ENCODE peak calls at places on chromosomes 5 and 9, in ten cellular contexts. C is cardiac muscle cell; D is CD8-positive, alpha-beta T cell; T is AG10803; M is A549; O is body of pancreas; U is epithelial cell of esophagus; I is astrocyte of the spinal cord; Y is esophagus squamous epithelium; R is H1. J is an unnamed sample.

GRCh38 chr9:109441296-109441695 is 56.8 kb downstream of the PTPN3 start:
- DNase-seq in O (no peak), M (peak), T (no peak), I (no peak), U (no peak), C (no peak), R (no peak), Y (no peak), D (no peak), J (peak)

GRCh38 chr5:133487093-133487492 is 125.2 kb downstream of the FSTL4 start:
- DNase-seq in U (peak), Y (no peak), C (no peak), D (no peak), R (no peak), M (no peak), T (no peak), O (no peak), I (no peak), J (no peak)

GRCh38 chr9:469672-470040 is 255.0 kb downstream of the DOCK8 start:
- DNase-seq in U (peak), M (no peak), O (peak), D (no peak), Y (no peak), T (no peak), R (no peak), C (no peak), I (no peak), J (no peak)

GRCh38 chr5:14777932-14778788 is 93.4 kb downstream of the ANKH start:
- DNase-seq in C (no peak), D (no peak), R (no peak), U (no peak), T (no peak), M (no peak), O (no peak), I (no peak), Y (no peak), J (no peak)

GRCh38 chr9:121692606-121693505 is 41.4 kb downstream of the DAB2IP start:
- DNase-seq in T (peak), Y (no peak), U (peak), R (no peak), M (peak), D (no peak), O (peak), I (no peak), C (no peak), J (peak)

GRCh38 chr5:176671399-176671798 is 24.1 kb downstream of the TSPAN17 start:
- DNase-seq in O (no peak), I (no peak), U (no peak), M (no peak), C (no peak), T (no peak), R (no peak), Y (no peak), D (no peak), J (no peak)

GRCh38 chr5:16179936-16180788 is 571 bp upstream of the MARCHF11 start:
- DNase-seq in U (no peak), R (no peak), O (no peak), M (no peak), T (no peak), I (no peak), Y (no peak), D (no peak), C (no peak), J (no peak)

GRCh38 chr5:151751091-151751490 is 7.3 kb downstream of the ATOX1 start:
- DNase-seq in I (no peak), C (peak), D (no peak), T (peak), Y (no peak), O (no peak), M (no peak), U (peak), R (no peak), J (peak)

GRCh38 chr9:37187269-37187668 is 66.9 kb downstream of the ZCCHC7 start:
- DNase-seq in U (no peak), M (no peak), O (no peak), I (no peak), T (no peak), D (no peak), C (no peak), R (no peak), Y (no peak), J (no peak)

GRCh38 chr9:130539473-130540223 is 39.7 kb upstream of the FUBP3 start:
- DNase-seq in I (peak), C (peak), Y (no peak), T (peak), R (no peak), U (peak), D (no peak), O (no peak), M (peak), J (peak)

GRCh38 chr5:1729641-1730486 is 69.8 kb downstream of the MRPL36 start:
- DNase-seq in M (no peak), R (no peak), D (peak), I (no peak), U (no peak), O (peak), Y (no peak), T (no peak), C (no peak), J (no peak)

GRCh38 chr5:152505442-152506042 is 100.5 kb upstream of the NMUR2 start:
- DNase-seq in D (no peak), U (peak), I (peak), T (peak), Y (no peak), C (peak), M (peak), O (peak), R (no peak), J (peak)

GRCh38 chr9:98702340-98702739 is 6.4 kb downstream of the GABBR2 start:
- DNase-seq in R (no peak), Y (no peak), O (no peak), T (no peak), I (no peak), U (no peak), D (no peak), C (no peak), M (no peak), J (no peak)

GRCh38 chr5:51806677-51807076 is 423.4 kb downstream of the ISL1 start:
- DNase-seq in C (no peak), I (no peak), R (no peak), T (no peak), U (no peak), D (no peak), M (no peak), O (no peak), Y (no peak), J (no peak)

GRCh38 chr5:150409638-150410523 is 2.8 kb downstream of the CD74 start:
- DNase-seq in R (peak), O (peak), M (peak), C (peak), U (peak), T (peak), D (peak), I (peak), Y (no peak), J (peak)

GRCh38 chr5:129110742-129111141 is 16.2 kb downstream of the ISOC1 start:
- DNase-seq in T (no peak), Y (no peak), R (no peak), O (no peak), C (no peak), M (no peak), I (no peak), U (peak), D (no peak), J (peak)

GRCh38 chr9:93654351-93654961 is 78.1 kb downstream of the PHF2 start:
- DNase-seq in M (no peak), R (no peak), T (no peak), D (no peak), I (no peak), C (no peak), Y (no peak), U (no peak), O (peak), J (no peak)

GRCh38 chr5:122078116-122078865 is at the start of gene LOX:
- DNase-seq in Y (no peak), T (peak), M (no peak), I (peak), O (peak), D (no peak), R (no peak), U (peak), C (peak), J (peak)

GRCh38 chr9:106800691-106801090 is 62.3 kb upstream of the ZNF462 start:
- DNase-seq in U (no peak), Y (no peak), C (no peak), T (peak), I (peak), D (no peak), O (no peak), R (no peak), M (no peak), J (no peak)

GRCh38 chr5:55777332-55777731 is 39.5 kb downstream of the DDX4 start:
- DNase-seq in I (no peak), T (no peak), D (no peak), R (no peak), U (no peak), M (no peak), C (no peak), O (no peak), Y (no peak), J (no peak)

GRCh38 chr9:14935099-14935710 is 25.0 kb upstream of the FREM1 start:
- DNase-seq in O (no peak), D (no peak), R (no peak), M (no peak), T (no peak), U (no peak), Y (no peak), I (peak), C (no peak), J (no peak)

GRCh38 chr9:121604654-121605053 is 46.8 kb upstream of the DAB2IP start:
- DNase-seq in I (no peak), R (no peak), T (no peak), D (no peak), U (no peak), O (no peak), Y (no peak), C (no peak), M (no peak), J (no peak)

GRCh38 chr5:150781706-150782614 is 3.4 kb downstream of the SMIM3 start:
- DNase-seq in O (peak), U (peak), Y (no peak), C (peak), D (no peak), R (no peak), I (peak), T (peak), M (no peak), J (peak)

GRCh38 chr9:4365055-4365454 is 65.2 kb upstream of the GLIS3 start:
- DNase-seq in Y (no peak), R (no peak), U (no peak), M (no peak), T (no peak), D (no peak), C (no peak), I (no peak), O (no peak), J (no peak)

GRCh38 chr5:150272531-150272930 is 17.0 kb downstream of the CAMK2A start:
- DNase-seq in U (peak), I (peak), D (no peak), R (peak), C (peak), Y (no peak), T (peak), M (peak), O (no peak), J (peak)

GRCh38 chr5:155871623-155872022 is 455.3 kb upstream of the SGCD start:
- DNase-seq in I (no peak), T (no peak), O (no peak), R (no peak), C (no peak), U (no peak), D (no peak), Y (no peak), M (no peak), J (no peak)

GRCh38 chr5:140145818-140146522 is 20.2 kb downstream of the IGIP start:
- DNase-seq in I (peak), D (peak), Y (no peak), R (no peak), C (peak), T (peak), O (peak), M (peak), U (peak), J (peak)

GRCh38 chr9:93665566-93666278 is 89.3 kb downstream of the PHF2 start:
- DNase-seq in D (no peak), I (no peak), R (no peak), Y (no peak), C (no peak), M (no peak), O (peak), T (no peak), U (no peak), J (no peak)

GRCh38 chr5:36297653-36298052 is 4.0 kb downstream of the RANBP3L start:
- DNase-seq in I (no peak), D (no peak), Y (no peak), M (no peak), U (no peak), R (no peak), T (no peak), O (no peak), C (no peak), J (no peak)

GRCh38 chr5:98927988-98928801 is 612 bp downstream of the CHD1 start:
- DNase-seq in M (peak), U (peak), I (peak), Y (peak), T (peak), C (peak), D (no peak), O (peak), R (no peak), J (peak)

GRCh38 chr5:58314356-58315045 is 145.4 kb downstream of the PLK2 start:
- DNase-seq in O (no peak), M (no peak), R (no peak), I (no peak), C (no peak), U (peak), Y (no peak), T (no peak), D (no peak), J (no peak)

GRCh38 chr5:181051841-181052525 is 11.9 kb downstream of the BTNL9 start:
- DNase-seq in C (no peak), T (no peak), U (no peak), M (no peak), I (no peak), O (no peak), D (no peak), Y (no peak), R (no peak), J (no peak)
- TF ChIP-seq CTCF in C (no peak), T (no peak), U (no peak), M (no peak), I (no peak), O (no peak), D (no peak), Y (no peak), R (no peak), J (no peak)

GRCh38 chr9:126377521-126377920 is 50.9 kb downstream of the MVB12B start:
- DNase-seq in T (no peak), O (no peak), R (no peak), Y (no peak), I (no peak), M (no peak), U (no peak), C (no peak), D (no peak), J (no peak)

GRCh38 chr9:126376903-126377342 is 50.3 kb downstream of the MVB12B start:
- DNase-seq in I (no peak), D (no peak), O (no peak), U (no peak), R (no peak), T (no peak), M (no peak), C (no peak), Y (no peak), J (no peak)

GRCh38 chr9:126376311-126376902 is 49.8 kb downstream of the MVB12B start:
- DNase-seq in M (no peak), C (no peak), O (no peak), Y (no peak), T (no peak), U (no peak), R (no peak), D (no peak), I (no peak), J (no peak)

GRCh38 chr9:126374366-126374781 is 47.7 kb downstream of the MVB12B start:
- DNase-seq in D (no peak), R (no peak), U (no peak), I (no peak), Y (no peak), T (no peak), M (no peak), O (no peak), C (no peak), J (no peak)

DNA sequence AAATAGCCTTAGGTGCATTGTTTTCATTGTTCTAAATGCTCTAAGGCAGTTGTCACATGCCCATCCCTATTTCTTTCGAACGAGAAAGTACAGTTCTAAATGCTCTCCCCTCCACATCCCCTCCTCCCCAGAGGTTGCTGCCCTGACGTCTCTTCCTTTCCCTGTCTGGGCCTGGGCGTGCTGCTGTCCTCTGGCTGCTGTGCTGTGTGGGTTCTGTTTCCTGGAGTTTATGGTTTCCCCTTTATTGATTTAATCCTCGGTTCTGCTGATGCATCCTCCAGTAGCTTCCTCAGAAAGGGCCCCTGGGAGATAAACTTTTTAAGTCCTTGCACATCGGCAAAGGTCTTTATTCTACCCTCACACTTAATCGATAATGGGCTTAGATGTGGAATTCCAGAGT is 48.8 kb downstream of the MVB12B start:
- DNase-seq in T (peak), D (no peak), I (peak), Y (no peak), U (no peak), M (no peak), O (no peak), C (peak), R (no peak), J (peak)
- H3K4me3 ChIP-seq in T (no peak), D (no peak), I (no peak), Y (no peak), U (no peak), M (no peak), O (no peak), C (no peak), R (no peak), J (no peak)

GRCh38 chr9:123104807-123105206 is 71.3 kb downstream of the GPR21 start:
- DNase-seq in T (no peak), M (no peak), Y (no peak), C (no peak), I (no peak), R (no peak), U (no peak), O (no peak), D (no peak), J (no peak)

GRCh38 chr9:123097709-123098459 is 64.4 kb downstream of the GPR21 start:
- DNase-seq in O (no peak), C (no peak), T (no peak), D (no peak), Y (no peak), U (no peak), I (no peak), M (no peak), R (no peak), J (no peak)

GRCh38 chr9:123102380-123103113 is 69.1 kb downstream of the GPR21 start:
- DNase-seq in I (no peak), O (no peak), T (no peak), Y (no peak), C (no peak), D (no peak), R (no peak), M (no peak), U (peak), J (peak)

GRCh38 chr9:123099548-123099947 is 66.1 kb downstream of the GPR21 start:
- DNase-seq in I (no peak), Y (no peak), M (no peak), C (no peak), R (no peak), D (no peak), U (no peak), O (no peak), T (no peak), J (no peak)

GRCh38 chr9:123099042-123099441 is 65.6 kb downstream of the GPR21 start:
- DNase-seq in C (no peak), Y (no peak), T (no peak), D (no peak), I (no peak), M (no peak), R (no peak), O (no peak), U (no peak), J (no peak)
- TF ChIP-seq CTCF in C (no peak), Y (no peak), T (no peak), D (no peak), I (no peak), M (no peak), R (no peak), O (no peak), U (no peak), J (no peak)

DNA sequence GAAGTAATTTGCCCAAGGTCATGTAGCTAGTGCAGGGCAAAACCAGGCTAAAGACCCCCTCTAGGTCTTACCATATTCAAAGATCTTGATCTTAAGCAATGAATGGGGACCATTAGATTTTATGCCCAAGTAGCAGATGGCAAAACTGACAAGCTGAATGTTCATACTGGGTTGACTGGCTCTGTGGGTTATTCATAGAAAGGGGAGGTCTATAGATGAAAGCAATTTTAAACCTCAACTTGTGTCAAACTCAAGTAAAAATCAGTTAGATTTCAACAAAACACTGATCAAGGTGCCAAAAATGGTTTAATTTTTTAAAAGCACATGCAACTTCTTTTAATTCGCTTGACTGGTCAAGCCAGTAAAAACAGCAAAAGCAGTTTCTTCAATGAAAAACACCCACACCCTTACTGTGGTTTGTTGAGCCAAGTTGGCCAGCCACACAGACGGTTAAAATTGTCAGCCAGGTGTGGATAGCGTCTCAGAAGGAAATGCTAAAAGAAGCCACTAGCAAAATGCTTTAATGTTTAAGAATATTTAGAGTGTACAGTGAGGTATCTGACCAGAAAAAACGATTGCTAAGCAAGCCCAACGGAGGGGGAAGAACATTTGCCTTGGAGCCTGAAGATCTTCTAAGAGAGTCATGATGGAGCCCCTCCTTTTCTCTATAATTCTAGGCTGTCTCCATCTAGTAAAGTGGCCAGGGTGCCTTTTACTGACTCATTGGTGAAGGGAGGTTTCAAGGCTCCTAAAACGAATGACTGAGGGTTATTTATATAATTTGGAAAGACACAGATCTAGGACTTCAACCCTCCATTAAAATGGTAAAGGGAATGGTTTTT is 539.6 kb upstream of the CLINT1 start:
- DNase-seq in T (no peak), Y (no peak), M (no peak), U (no peak), O (no peak), R (no peak), I (no peak), C (no peak), D (no peak), J (no peak)
- H3K4me3 ChIP-seq in T (no peak), Y (no peak), M (no peak), U (no peak), O (no peak), R (no peak), I (no peak), C (no peak), D (no peak), J (no peak)